ENCODE peak calls at places on chromosome 17, in eight cellular contexts. O is CMK; N is fibroblast of the conjunctiva; X is AG04450; K is AG09319; Z is GM13976; P is gastrocnemius medialis; B is CD8-positive, alpha-beta memory T cell. Q is an unnamed sample.
A peak's percentile ranks its signal among the peaks of the same experiment; 100 is the strongest.

GRCh38 chr17:45118691-45119090 is 13.6 kb downstream of the PLCD3 start:
- DNase-seq in B (no peak), X (no peak), Z (no peak), K (no peak), N (no peak), O (no peak), P (no peak), Q (no peak)

GRCh38 chr17:82883461-82884031 is 43.7 kb upstream of the ZNF750 start:
- DNase-seq in N (no peak), X (no peak), B (no peak), P (no peak), O (no peak), Z (no peak), K (no peak), Q (no peak)

GRCh38 chr17:17724307-17724921 is 43.2 kb downstream of the RAI1 start:
- DNase-seq in N (no peak), K (no peak), X (no peak), Z (peak; percentile 89), P (no peak), B (no peak), O (peak; percentile 38), Q (peak; percentile 88)

GRCh38 chr17:73201215-73202069 is 8.6 kb downstream of the COG1 start:
- DNase-seq in X (no peak), N (no peak), B (no peak), K (no peak), O (no peak), Z (no peak), P (peak; percentile 35), Q (no peak)

GRCh38 chr17:7914771-7915610 is 1.1 kb downstream of the RNF227 start:
- DNase-seq in N (no peak), O (no peak), P (no peak), K (no peak), Z (no peak), X (no peak), B (no peak), Q (no peak)

GRCh38 chr17:58265266-58265665 is 15.5 kb downstream of the MPO start:
- DNase-seq in K (no peak), X (no peak), P (no peak), O (no peak), N (no peak), B (no peak), Z (no peak), Q (no peak)

GRCh38 chr17:34357398-34357797 is 1.1 kb downstream of the CCL13 start:
- DNase-seq in K (no peak), O (no peak), X (no peak), B (no peak), P (no peak), N (no peak), Z (no peak), Q (no peak)

GRCh38 chr17:77242118-77242800 is 101.5 kb downstream of the SEC14L1 start:
- DNase-seq in Z (no peak), B (no peak), P (no peak), K (no peak), N (no peak), X (no peak), O (no peak), Q (no peak)

Q was measured in retina.